ENCODE peak calls at places on chromosome X, in nine cellular contexts. One of them, this sample, is unnamed.

GRCh38 chrX:116240446-116240845 is 69.9 kb downstream of the AGTR2 start:
- DNase-seq in body of pancreas: peak
- DNase-seq in epithelial cell of esophagus: peak
- DNase-seq in HL-60: no peak
- DNase-seq in bronchial epithelial cell: peak
- DNase-seq in stomach: no peak
- DNase-seq in OCI-LY7: no peak
- DNase-seq in AG04450: no peak
- DNase-seq in GM23248: no peak
- DNase-seq in this sample: no peak

GRCh38 chrX:34918091-34918736 is 24.4 kb upstream of the FAM47B start:
- DNase-seq in body of pancreas: no peak
- DNase-seq in epithelial cell of esophagus: peak
- DNase-seq in HL-60: no peak
- DNase-seq in bronchial epithelial cell: peak
- DNase-seq in stomach: no peak
- DNase-seq in OCI-LY7: no peak
- DNase-seq in AG04450: peak
- DNase-seq in GM23248: peak
- DNase-seq in this sample: no peak

GRCh38 chrX:97605271-97605670 is 721.6 kb downstream of the RPA4 start:
- DNase-seq in body of pancreas: no peak
- DNase-seq in epithelial cell of esophagus: no peak
- DNase-seq in HL-60: no peak
- DNase-seq in bronchial epithelial cell: no peak
- DNase-seq in stomach: no peak
- DNase-seq in OCI-LY7: no peak
- DNase-seq in AG04450: no peak
- DNase-seq in GM23248: no peak
- DNase-seq in this sample: no peak

GRCh38 chrX:40947276-40947675 is 138.0 kb upstream of the USP9X start:
- DNase-seq in body of pancreas: no peak
- DNase-seq in epithelial cell of esophagus: no peak
- DNase-seq in HL-60: no peak
- DNase-seq in bronchial epithelial cell: no peak
- DNase-seq in stomach: no peak
- DNase-seq in OCI-LY7: no peak
- DNase-seq in AG04450: no peak
- DNase-seq in GM23248: peak
- DNase-seq in this sample: no peak

GRCh38 chrX:129496625-129497024 is 26.7 kb downstream of the SMARCA1 start:
- DNase-seq in body of pancreas: no peak
- DNase-seq in epithelial cell of esophagus: no peak
- DNase-seq in HL-60: no peak
- DNase-seq in bronchial epithelial cell: no peak
- DNase-seq in stomach: no peak
- DNase-seq in OCI-LY7: no peak
- DNase-seq in AG04450: no peak
- DNase-seq in GM23248: peak
- DNase-seq in this sample: no peak

GRCh38 chrX:50700921-50701320 is 113.1 kb downstream of the SHROOM4 start:
- DNase-seq in body of pancreas: no peak
- DNase-seq in epithelial cell of esophagus: no peak
- DNase-seq in HL-60: no peak
- DNase-seq in bronchial epithelial cell: no peak
- DNase-seq in stomach: no peak
- DNase-seq in OCI-LY7: no peak
- DNase-seq in AG04450: no peak
- DNase-seq in GM23248: peak
- DNase-seq in this sample: no peak

GRCh38 chrX:136318895-136319597 is 18.3 kb downstream of the ADGRG4 start:
- DNase-seq in body of pancreas: no peak
- DNase-seq in epithelial cell of esophagus: no peak
- DNase-seq in HL-60: no peak
- DNase-seq in bronchial epithelial cell: no peak
- DNase-seq in stomach: no peak
- DNase-seq in OCI-LY7: no peak
- DNase-seq in AG04450: no peak
- DNase-seq in GM23248: no peak
- DNase-seq in this sample: no peak

GRCh38 chrX:25290132-25290531 is 274.4 kb upstream of the ARX start:
- DNase-seq in body of pancreas: no peak
- DNase-seq in epithelial cell of esophagus: no peak
- DNase-seq in HL-60: no peak
- DNase-seq in bronchial epithelial cell: no peak
- DNase-seq in stomach: no peak
- DNase-seq in OCI-LY7: no peak
- DNase-seq in AG04450: no peak
- DNase-seq in GM23248: no peak
- DNase-seq in this sample: no peak

GRCh38 chrX:12945494-12945893 is 29.4 kb upstream of the TMSB4X start:
- DNase-seq in body of pancreas: no peak
- DNase-seq in epithelial cell of esophagus: no peak
- DNase-seq in HL-60: no peak
- DNase-seq in bronchial epithelial cell: no peak
- DNase-seq in stomach: no peak
- DNase-seq in OCI-LY7: no peak
- DNase-seq in AG04450: no peak
- DNase-seq in GM23248: no peak
- DNase-seq in this sample: no peak

GRCh38 chrX:55908685-55909212 is 191.2 kb downstream of the RRAGB start:
- DNase-seq in body of pancreas: peak
- DNase-seq in epithelial cell of esophagus: peak
- DNase-seq in HL-60: no peak
- DNase-seq in bronchial epithelial cell: peak
- DNase-seq in stomach: no peak
- DNase-seq in OCI-LY7: no peak
- DNase-seq in AG04450: no peak
- DNase-seq in GM23248: peak
- DNase-seq in this sample: no peak

GRCh38 chrX:123607806-123608205 is 125.0 kb downstream of the THOC2 start:
- DNase-seq in body of pancreas: no peak
- DNase-seq in epithelial cell of esophagus: no peak
- DNase-seq in HL-60: no peak
- DNase-seq in bronchial epithelial cell: no peak
- DNase-seq in stomach: no peak
- DNase-seq in OCI-LY7: no peak
- DNase-seq in AG04450: no peak
- DNase-seq in GM23248: no peak
- DNase-seq in this sample: no peak

GRCh38 chrX:140918398-140919043 is 83.9 kb upstream of the SPANXB1 start:
- DNase-seq in body of pancreas: peak
- DNase-seq in epithelial cell of esophagus: peak
- DNase-seq in HL-60: peak
- DNase-seq in bronchial epithelial cell: peak
- DNase-seq in stomach: peak
- DNase-seq in OCI-LY7: peak
- DNase-seq in AG04450: peak
- DNase-seq in GM23248: peak
- DNase-seq in this sample: no peak

GRCh38 chrX:10537308-10537707 is 83.1 kb downstream of the MID1 start:
- DNase-seq in body of pancreas: no peak
- DNase-seq in epithelial cell of esophagus: no peak
- DNase-seq in HL-60: no peak
- DNase-seq in bronchial epithelial cell: no peak
- DNase-seq in stomach: no peak
- DNase-seq in OCI-LY7: no peak
- DNase-seq in AG04450: no peak
- DNase-seq in GM23248: no peak
- DNase-seq in this sample: no peak

GRCh38 chrX:50813843-50814661 is at the start of gene SHROOM4:
- DNase-seq in body of pancreas: no peak
- DNase-seq in epithelial cell of esophagus: peak
- DNase-seq in HL-60: no peak
- DNase-seq in bronchial epithelial cell: no peak
- DNase-seq in stomach: peak
- DNase-seq in OCI-LY7: no peak
- DNase-seq in AG04450: no peak
- DNase-seq in GM23248: peak
- DNase-seq in this sample: no peak

GRCh38 chrX:66489339-66489738 is 149.5 kb downstream of the EDA2R start:
- DNase-seq in body of pancreas: no peak
- DNase-seq in epithelial cell of esophagus: no peak
- DNase-seq in HL-60: no peak
- DNase-seq in bronchial epithelial cell: no peak
- DNase-seq in stomach: no peak
- DNase-seq in OCI-LY7: no peak
- DNase-seq in AG04450: no peak
- DNase-seq in GM23248: peak
- DNase-seq in this sample: no peak

GRCh38 chrX:40834225-40834624 is 98.9 kb upstream of the MED14 start:
- DNase-seq in body of pancreas: no peak
- DNase-seq in epithelial cell of esophagus: no peak
- DNase-seq in HL-60: no peak
- DNase-seq in bronchial epithelial cell: no peak
- DNase-seq in stomach: no peak
- DNase-seq in OCI-LY7: no peak
- DNase-seq in AG04450: no peak
- DNase-seq in GM23248: no peak
- DNase-seq in this sample: no peak

GRCh38 chrX:68699960-68700746 is 52.7 kb downstream of the STARD8 start:
- DNase-seq in body of pancreas: peak
- DNase-seq in epithelial cell of esophagus: peak
- DNase-seq in HL-60: no peak
- DNase-seq in bronchial epithelial cell: peak
- DNase-seq in stomach: no peak
- DNase-seq in OCI-LY7: no peak
- DNase-seq in AG04450: no peak
- DNase-seq in GM23248: peak
- DNase-seq in this sample: no peak

GRCh38 chrX:1649623-1650022 is 34.8 kb downstream of the ASMT start:
- DNase-seq in body of pancreas: no peak
- DNase-seq in epithelial cell of esophagus: no peak
- DNase-seq in HL-60: no peak
- DNase-seq in bronchial epithelial cell: no peak
- DNase-seq in stomach: no peak
- DNase-seq in OCI-LY7: no peak
- DNase-seq in AG04450: no peak
- DNase-seq in GM23248: peak
- DNase-seq in this sample: no peak
- H3K4me3 ChIP-seq in body of pancreas: no peak
- H3K4me3 ChIP-seq in epithelial cell of esophagus: no peak
- H3K4me3 ChIP-seq in HL-60: no peak
- H3K4me3 ChIP-seq in bronchial epithelial cell: no peak
- H3K4me3 ChIP-seq in stomach: no peak
- H3K4me3 ChIP-seq in OCI-LY7: no peak
- H3K4me3 ChIP-seq in AG04450: peak
- H3K4me3 ChIP-seq in GM23248: peak
- H3K4me3 ChIP-seq in this sample: peak

GRCh38 chrX:868248-868647 is 237.7 kb downstream of the SHOX start:
- DNase-seq in body of pancreas: no peak
- DNase-seq in epithelial cell of esophagus: no peak
- DNase-seq in HL-60: no peak
- DNase-seq in bronchial epithelial cell: no peak
- DNase-seq in stomach: no peak
- DNase-seq in OCI-LY7: no peak
- DNase-seq in AG04450: no peak
- DNase-seq in GM23248: no peak
- DNase-seq in this sample: no peak

GRCh38 chrX:872090-872489 is 241.5 kb downstream of the SHOX start:
- DNase-seq in body of pancreas: no peak
- DNase-seq in epithelial cell of esophagus: no peak
- DNase-seq in HL-60: no peak
- DNase-seq in bronchial epithelial cell: no peak
- DNase-seq in stomach: no peak
- DNase-seq in OCI-LY7: no peak
- DNase-seq in AG04450: no peak
- DNase-seq in GM23248: no peak
- DNase-seq in this sample: no peak

GRCh38 chrX:873016-873415 is 242.4 kb downstream of the SHOX start:
- DNase-seq in body of pancreas: no peak
- DNase-seq in epithelial cell of esophagus: no peak
- DNase-seq in HL-60: no peak
- DNase-seq in bronchial epithelial cell: no peak
- DNase-seq in stomach: no peak
- DNase-seq in OCI-LY7: no peak
- DNase-seq in AG04450: no peak
- DNase-seq in GM23248: no peak
- DNase-seq in this sample: no peak

DNA sequence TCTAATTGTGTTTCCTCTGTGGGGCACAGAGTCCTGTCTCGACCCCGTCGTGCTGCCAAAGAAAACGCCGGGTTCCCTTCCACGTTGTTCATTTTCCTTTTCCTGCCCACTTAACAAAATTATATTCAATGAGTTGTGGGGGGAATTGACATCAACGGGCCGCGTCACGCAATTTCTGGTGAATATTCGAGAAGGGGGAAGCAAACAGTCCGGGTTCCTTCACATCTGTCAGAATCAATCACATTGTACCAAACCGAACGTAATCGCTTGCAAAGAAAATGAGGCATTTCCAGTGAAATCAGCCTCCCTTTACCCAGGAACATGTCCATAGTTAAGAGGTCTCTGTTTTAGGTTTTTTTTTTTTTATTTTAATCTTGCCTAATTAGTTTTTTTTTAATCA is 243.5 kb downstream of the SHOX start:
- DNase-seq in body of pancreas: no peak
- DNase-seq in epithelial cell of esophagus: no peak
- DNase-seq in HL-60: no peak
- DNase-seq in bronchial epithelial cell: no peak
- DNase-seq in stomach: no peak
- DNase-seq in OCI-LY7: no peak
- DNase-seq in AG04450: no peak
- DNase-seq in GM23248: no peak
- DNase-seq in this sample: no peak
- H3K4me3 ChIP-seq in body of pancreas: no peak
- H3K4me3 ChIP-seq in epithelial cell of esophagus: no peak
- H3K4me3 ChIP-seq in HL-60: no peak
- H3K4me3 ChIP-seq in bronchial epithelial cell: no peak
- H3K4me3 ChIP-seq in stomach: no peak
- H3K4me3 ChIP-seq in OCI-LY7: no peak
- H3K4me3 ChIP-seq in AG04450: no peak
- H3K4me3 ChIP-seq in GM23248: no peak
- H3K4me3 ChIP-seq in this sample: no peak

GRCh38 chrX:53440101-53440500 is 5.9 kb upstream of the HSD17B10 start:
- DNase-seq in body of pancreas: no peak
- DNase-seq in epithelial cell of esophagus: no peak
- DNase-seq in HL-60: no peak
- DNase-seq in bronchial epithelial cell: no peak
- DNase-seq in stomach: no peak
- DNase-seq in OCI-LY7: no peak
- DNase-seq in AG04450: no peak
- DNase-seq in GM23248: no peak
- DNase-seq in this sample: no peak
- H3K4me3 ChIP-seq in body of pancreas: no peak
- H3K4me3 ChIP-seq in epithelial cell of esophagus: peak
- H3K4me3 ChIP-seq in HL-60: peak
- H3K4me3 ChIP-seq in bronchial epithelial cell: peak
- H3K4me3 ChIP-seq in stomach: no peak
- H3K4me3 ChIP-seq in OCI-LY7: no peak
- H3K4me3 ChIP-seq in AG04450: no peak
- H3K4me3 ChIP-seq in GM23248: peak
- H3K4me3 ChIP-seq in this sample: no peak

DNA sequence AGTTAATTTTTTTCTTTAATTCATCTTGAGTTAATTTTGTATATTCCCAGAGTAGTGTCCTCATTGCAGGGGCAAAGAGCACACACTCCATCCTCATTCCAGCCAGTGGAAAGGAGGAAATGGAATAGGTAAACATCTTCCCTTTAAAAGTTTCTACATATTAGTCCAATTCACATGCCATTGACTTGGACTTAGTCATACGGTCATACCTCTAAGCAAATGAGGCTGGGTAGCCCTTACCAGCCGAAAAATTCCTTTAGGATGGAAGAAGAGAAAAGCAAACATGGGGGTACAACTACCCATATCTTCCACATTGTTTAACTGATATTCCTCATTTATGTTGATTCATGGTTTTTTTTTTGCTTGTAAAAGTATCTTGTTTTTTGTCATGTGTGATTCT is 37.4 kb upstream of the NDP start:
- DNase-seq in body of pancreas: no peak
- DNase-seq in epithelial cell of esophagus: peak
- DNase-seq in HL-60: no peak
- DNase-seq in bronchial epithelial cell: no peak
- DNase-seq in stomach: no peak
- DNase-seq in OCI-LY7: no peak
- DNase-seq in AG04450: no peak
- DNase-seq in GM23248: no peak
- DNase-seq in this sample: no peak
- H3K4me3 ChIP-seq in body of pancreas: no peak
- H3K4me3 ChIP-seq in epithelial cell of esophagus: no peak
- H3K4me3 ChIP-seq in HL-60: no peak
- H3K4me3 ChIP-seq in bronchial epithelial cell: no peak
- H3K4me3 ChIP-seq in stomach: no peak
- H3K4me3 ChIP-seq in OCI-LY7: no peak
- H3K4me3 ChIP-seq in AG04450: no peak
- H3K4me3 ChIP-seq in GM23248: no peak
- H3K4me3 ChIP-seq in this sample: no peak